ENCODE peak calls at places on chromosomes 11 and 22, in seven cellular contexts. One of them, this sample, is unnamed.

GRCh38 chr11:5380740-5381342 is 2.8 kb upstream of the OR51M1 start:
- DNase-seq in neuronal stem cell: peak; percentile 58
- DNase-seq in mesendoderm: peak; percentile 86
- DNase-seq in trophoblast cell: peak; percentile 87
- DNase-seq in H9: peak; percentile 76
- DNase-seq in H1: peak; percentile 70
- DNase-seq in mesenchymal stem cell: peak; percentile 70
- DNase-seq in this sample: peak; percentile 77

GRCh38 chr11:115607621-115608191 is 103.5 kb upstream of the CADM1 start:
- DNase-seq in neuronal stem cell: no peak
- DNase-seq in mesendoderm: peak; percentile 11
- DNase-seq in trophoblast cell: no peak
- DNase-seq in H9: no peak
- DNase-seq in H1: no peak
- DNase-seq in mesenchymal stem cell: peak; percentile 5
- DNase-seq in this sample: no peak

GRCh38 chr11:30346068-30346688 is 23.3 kb downstream of the ARL14EP start:
- DNase-seq in neuronal stem cell: peak; percentile 58
- DNase-seq in mesendoderm: peak; percentile 63
- DNase-seq in trophoblast cell: peak; percentile 82
- DNase-seq in H9: no peak
- DNase-seq in H1: no peak
- DNase-seq in mesenchymal stem cell: peak; percentile 63
- DNase-seq in this sample: peak; percentile 62

GRCh38 chr11:30488304-30488998 is 97.7 kb downstream of the MPPED2 start:
- DNase-seq in neuronal stem cell: no peak
- DNase-seq in mesendoderm: no peak
- DNase-seq in trophoblast cell: no peak
- DNase-seq in H9: no peak
- DNase-seq in H1: no peak
- DNase-seq in mesenchymal stem cell: peak; percentile 61
- DNase-seq in this sample: peak; percentile 81

GRCh38 chr11:79196950-79197349 is 243.9 kb downstream of the TENM4 start:
- DNase-seq in neuronal stem cell: no peak
- DNase-seq in mesendoderm: no peak
- DNase-seq in trophoblast cell: no peak
- DNase-seq in H9: no peak
- DNase-seq in H1: no peak
- DNase-seq in mesenchymal stem cell: no peak
- DNase-seq in this sample: no peak

GRCh38 chr11:70760416-70761020 is 362.2 kb downstream of the CTTN start:
- DNase-seq in neuronal stem cell: no peak
- DNase-seq in mesendoderm: peak; percentile 29
- DNase-seq in trophoblast cell: peak; percentile 75
- DNase-seq in H9: no peak
- DNase-seq in H1: no peak
- DNase-seq in mesenchymal stem cell: no peak
- DNase-seq in this sample: no peak

GRCh38 chr22:43881091-43882061 is 10.4 kb downstream of the PNPLA5 start:
- DNase-seq in neuronal stem cell: no peak
- DNase-seq in mesendoderm: no peak
- DNase-seq in trophoblast cell: no peak
- DNase-seq in H9: peak; percentile 15
- DNase-seq in H1: no peak
- DNase-seq in mesenchymal stem cell: no peak
- DNase-seq in this sample: no peak

GRCh38 chr11:113663567-113663966 is 42.5 kb downstream of the TMPRSS5 start:
- DNase-seq in neuronal stem cell: no peak
- DNase-seq in mesendoderm: no peak
- DNase-seq in trophoblast cell: peak; percentile 16
- DNase-seq in H9: no peak
- DNase-seq in H1: no peak
- DNase-seq in mesenchymal stem cell: no peak
- DNase-seq in this sample: no peak

GRCh38 chr22:47883757-47884156 is 1121.3 kb downstream of the TBC1D22A start:
- DNase-seq in neuronal stem cell: no peak
- DNase-seq in mesendoderm: no peak
- DNase-seq in trophoblast cell: no peak
- DNase-seq in H9: no peak
- DNase-seq in H1: no peak
- DNase-seq in mesenchymal stem cell: no peak
- DNase-seq in this sample: no peak

GRCh38 chr11:122267602-122268001 is 151.6 kb upstream of the BLID start:
- DNase-seq in neuronal stem cell: no peak
- DNase-seq in mesendoderm: peak; percentile 89
- DNase-seq in trophoblast cell: no peak
- DNase-seq in H9: no peak
- DNase-seq in H1: no peak
- DNase-seq in mesenchymal stem cell: peak; percentile 17
- DNase-seq in this sample: peak; percentile 56

GRCh38 chr11:126346586-126346940 is 8.9 kb upstream of the ST3GAL4 start:
- DNase-seq in neuronal stem cell: no peak
- DNase-seq in mesendoderm: no peak
- DNase-seq in trophoblast cell: no peak
- DNase-seq in H9: no peak
- DNase-seq in H1: no peak
- DNase-seq in mesenchymal stem cell: no peak
- DNase-seq in this sample: no peak

GRCh38 chr22:49965291-49966040 is 4.9 kb downstream of the PIM3 start:
- DNase-seq in neuronal stem cell: no peak
- DNase-seq in mesendoderm: no peak
- DNase-seq in trophoblast cell: peak; percentile 18
- DNase-seq in H9: peak; percentile 31
- DNase-seq in H1: peak; percentile 45
- DNase-seq in mesenchymal stem cell: no peak
- DNase-seq in this sample: no peak

GRCh38 chr11:15501566-15501965 is 386.8 kb downstream of the INSC start:
- DNase-seq in neuronal stem cell: no peak
- DNase-seq in mesendoderm: no peak
- DNase-seq in trophoblast cell: no peak
- DNase-seq in H9: no peak
- DNase-seq in H1: no peak
- DNase-seq in mesenchymal stem cell: no peak
- DNase-seq in this sample: no peak

GRCh38 chr11:15500643-15501042 is 385.9 kb downstream of the INSC start:
- DNase-seq in neuronal stem cell: no peak
- DNase-seq in mesendoderm: peak; percentile 24
- DNase-seq in trophoblast cell: no peak
- DNase-seq in H9: no peak
- DNase-seq in H1: no peak
- DNase-seq in mesenchymal stem cell: no peak
- DNase-seq in this sample: no peak

GRCh38 chr11:15507592-15507991 is 392.9 kb downstream of the INSC start:
- DNase-seq in neuronal stem cell: no peak
- DNase-seq in mesendoderm: no peak
- DNase-seq in trophoblast cell: no peak
- DNase-seq in H9: no peak
- DNase-seq in H1: no peak
- DNase-seq in mesenchymal stem cell: no peak
- DNase-seq in this sample: no peak

GRCh38 chr11:15509082-15509481 is 394.4 kb downstream of the INSC start:
- DNase-seq in neuronal stem cell: no peak
- DNase-seq in mesendoderm: no peak
- DNase-seq in trophoblast cell: no peak
- DNase-seq in H9: no peak
- DNase-seq in H1: no peak
- DNase-seq in mesenchymal stem cell: no peak
- DNase-seq in this sample: no peak

GRCh38 chr11:15505155-15505554 is 390.4 kb downstream of the INSC start:
- DNase-seq in neuronal stem cell: no peak
- DNase-seq in mesendoderm: no peak
- DNase-seq in trophoblast cell: no peak
- DNase-seq in H9: no peak
- DNase-seq in H1: no peak
- DNase-seq in mesenchymal stem cell: no peak
- DNase-seq in this sample: no peak
- H3K18ac ChIP-seq in neuronal stem cell: no peak overlapping the region
- H3K18ac ChIP-seq in mesendoderm: no peak overlapping the region
- H3K18ac ChIP-seq in trophoblast cell: no peak overlapping the region
- H3K18ac ChIP-seq in H9: no peak overlapping the region
- H3K18ac ChIP-seq in H1: no peak overlapping the region
- H3K18ac ChIP-seq in mesenchymal stem cell: no peak overlapping the region
- H3K18ac ChIP-seq in this sample: no peak overlapping the region

DNA sequence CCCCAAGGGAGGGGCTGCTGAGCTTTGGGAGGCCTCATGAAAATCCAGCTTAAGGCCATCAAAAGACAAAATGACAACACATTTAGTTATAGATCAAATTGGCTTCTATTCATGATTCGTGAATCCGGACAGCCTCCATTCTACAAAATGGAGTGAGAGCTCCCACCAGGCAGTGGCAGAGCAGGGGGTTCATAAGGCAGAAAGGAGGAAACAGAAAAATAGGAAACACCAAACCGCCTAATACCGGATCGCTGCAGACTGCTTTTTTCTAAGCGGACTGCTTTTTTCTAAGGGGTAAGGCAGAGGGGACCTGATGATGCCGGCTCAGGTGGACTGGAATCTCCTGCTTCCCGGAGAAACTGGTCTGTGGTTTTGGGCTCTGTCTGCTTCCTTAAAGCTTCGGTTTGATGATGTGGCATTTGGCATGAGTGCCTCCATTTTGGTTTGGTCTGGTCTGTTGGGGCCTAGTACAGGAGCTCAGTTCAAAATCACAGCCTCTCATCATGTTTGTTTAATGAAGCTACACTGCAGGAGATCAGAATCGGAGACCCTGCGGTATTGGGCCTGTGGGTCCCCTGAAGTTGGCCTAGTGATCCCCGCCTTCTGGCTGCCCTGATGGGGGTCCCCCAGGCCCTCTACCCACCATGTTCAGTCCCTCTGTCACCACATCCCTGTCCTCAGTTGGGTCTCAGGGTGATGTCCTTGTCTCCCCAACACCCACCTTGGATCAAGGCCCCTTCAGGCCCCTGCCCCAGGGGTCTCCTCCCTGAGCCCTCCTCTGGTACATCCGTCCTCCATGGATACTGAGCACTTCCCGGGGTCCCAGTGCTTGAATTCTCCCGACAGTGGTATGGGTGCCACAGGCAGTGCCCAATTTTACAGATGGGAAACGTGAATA is 1.2 kb downstream of the ALDH3B1 start:
- DNase-seq in neuronal stem cell: no peak
- DNase-seq in mesendoderm: no peak
- DNase-seq in trophoblast cell: no peak
- DNase-seq in H9: no peak
- DNase-seq in H1: no peak
- DNase-seq in mesenchymal stem cell: no peak
- DNase-seq in this sample: no peak
- H2AK5ac ChIP-seq in neuronal stem cell: peak overlapping the region; percentile 76
- H2AK5ac ChIP-seq in mesendoderm: no peak overlapping the region
- H2AK5ac ChIP-seq in trophoblast cell: peak overlapping the region; percentile 88
- H2AK5ac ChIP-seq in H9: no peak overlapping the region
- H2AK5ac ChIP-seq in H1: no peak overlapping the region
- H2AK5ac ChIP-seq in mesenchymal stem cell: peak overlapping the region; percentile 100
- H2AK5ac ChIP-seq in this sample: peak overlapping the region; percentile 100

GRCh38 chr22:40033586-40034380 is 39.0 kb downstream of the FAM83F start:
- DNase-seq in neuronal stem cell: no peak
- DNase-seq in mesendoderm: no peak
- DNase-seq in trophoblast cell: no peak
- DNase-seq in H9: no peak
- DNase-seq in H1: no peak
- DNase-seq in mesenchymal stem cell: no peak
- DNase-seq in this sample: no peak
- H3K9ac ChIP-seq in neuronal stem cell: peak overlapping the region; percentile 77
- H3K9ac ChIP-seq in mesendoderm: no peak overlapping the region
- H3K9ac ChIP-seq in trophoblast cell: no peak overlapping the region
- H3K9ac ChIP-seq in H9: no peak overlapping the region
- H3K9ac ChIP-seq in H1: no peak overlapping the region
- H3K9ac ChIP-seq in mesenchymal stem cell: no peak overlapping the region
- H3K9ac ChIP-seq in this sample: no peak overlapping the region

GRCh38 chr11:119952441-119952840 is 185.5 kb downstream of the TRIM29 start:
- DNase-seq in neuronal stem cell: no peak
- DNase-seq in mesendoderm: no peak
- DNase-seq in trophoblast cell: no peak
- DNase-seq in H9: no peak
- DNase-seq in H1: no peak
- DNase-seq in mesenchymal stem cell: no peak
- DNase-seq in this sample: no peak

GRCh38 chr11:119957951-119958350 is 180.0 kb downstream of the TRIM29 start:
- DNase-seq in neuronal stem cell: no peak
- DNase-seq in mesendoderm: no peak
- DNase-seq in trophoblast cell: no peak
- DNase-seq in H9: no peak
- DNase-seq in H1: no peak
- DNase-seq in mesenchymal stem cell: no peak
- DNase-seq in this sample: no peak
- H3K18ac ChIP-seq in neuronal stem cell: no peak overlapping the region
- H3K18ac ChIP-seq in mesendoderm: no peak overlapping the region
- H3K18ac ChIP-seq in trophoblast cell: no peak overlapping the region
- H3K18ac ChIP-seq in H9: no peak overlapping the region
- H3K18ac ChIP-seq in H1: no peak overlapping the region
- H3K18ac ChIP-seq in mesenchymal stem cell: no peak overlapping the region
- H3K18ac ChIP-seq in this sample: no peak overlapping the region

GRCh38 chr11:24885580-24886173 is 388.8 kb downstream of the LUZP2 start:
- DNase-seq in neuronal stem cell: no peak
- DNase-seq in mesendoderm: no peak
- DNase-seq in trophoblast cell: no peak
- DNase-seq in H9: no peak
- DNase-seq in H1: no peak
- DNase-seq in mesenchymal stem cell: no peak
- DNase-seq in this sample: no peak

GRCh38 chr11:24890426-24890825 is 393.6 kb downstream of the LUZP2 start:
- DNase-seq in neuronal stem cell: no peak
- DNase-seq in mesendoderm: no peak
- DNase-seq in trophoblast cell: no peak
- DNase-seq in H9: no peak
- DNase-seq in H1: no peak
- DNase-seq in mesenchymal stem cell: no peak
- DNase-seq in this sample: no peak

GRCh38 chr11:24886880-24887619 is 390.2 kb downstream of the LUZP2 start:
- DNase-seq in neuronal stem cell: no peak
- DNase-seq in mesendoderm: no peak
- DNase-seq in trophoblast cell: no peak
- DNase-seq in H9: no peak
- DNase-seq in H1: no peak
- DNase-seq in mesenchymal stem cell: no peak
- DNase-seq in this sample: no peak
- H2AK5ac ChIP-seq in neuronal stem cell: no peak overlapping the region
- H2AK5ac ChIP-seq in mesendoderm: no peak overlapping the region
- H2AK5ac ChIP-seq in trophoblast cell: no peak overlapping the region
- H2AK5ac ChIP-seq in H9: no peak overlapping the region
- H2AK5ac ChIP-seq in H1: no peak overlapping the region
- H2AK5ac ChIP-seq in mesenchymal stem cell: no peak overlapping the region
- H2AK5ac ChIP-seq in this sample: no peak overlapping the region